ENCODE peak calls at places on chromosome 10, in four cellular contexts. Q, X, W and J are unnamed samples.
A peak's percentile ranks its signal among the peaks of the same experiment; 100 is the strongest.

GRCh38 chr10:97498841-97499560 is at the start of gene UBTD1:
- DNase-seq in Q (no peak), X (peak; percentile 33), W (no peak), J (no peak)

GRCh38 chr10:132676193-132676891 is 109.6 kb downstream of the NKX6-2 start:
- DNase-seq in Q (no peak), X (no peak), W (no peak), J (no peak)

GRCh38 chr10:121448768-121449456 is 149.3 kb downstream of the FGFR2 start:
- DNase-seq in Q (no peak), X (no peak), W (no peak), J (no peak)

GRCh38 chr10:100872034-100872791 is 40.5 kb upstream of the SLF2 start:
- DNase-seq in Q (no peak), X (peak; percentile 20), W (peak; percentile 37), J (no peak)

GRCh38 chr10:11437391-11438241 is 173.8 kb downstream of the USP6NL start:
- DNase-seq in Q (no peak), X (no peak), W (no peak), J (no peak)

GRCh38 chr10:15775513-15775912 is 55.8 kb upstream of the ITGA8 start:
- DNase-seq in Q (no peak), X (peak; percentile 16), W (peak; percentile 69), J (no peak)

GRCh38 chr10:101901340-101901739 is 57.7 kb upstream of the KCNIP2 start:
- DNase-seq in Q (no peak), X (no peak), W (no peak), J (no peak)

GRCh38 chr10:4717670-4718069 is 108.3 kb upstream of the AKR1E2 start:
- DNase-seq in Q (no peak), X (no peak), W (no peak), J (no peak)

GRCh38 chr10:89414146-89414878 is at the start of gene IFIT5:
- DNase-seq in Q (peak; percentile 83), X (peak; percentile 71), W (no peak), J (no peak)

GRCh38 chr10:7696545-7696944 is 6.6 kb upstream of the ITIH2 start:
- DNase-seq in Q (peak; percentile 21), X (no peak), W (no peak), J (peak; percentile 98)
- H3K4me3 ChIP-seq in Q (no peak overlapping the region), X (no peak overlapping the region), W (no peak overlapping the region), J (no peak overlapping the region)

DNA sequence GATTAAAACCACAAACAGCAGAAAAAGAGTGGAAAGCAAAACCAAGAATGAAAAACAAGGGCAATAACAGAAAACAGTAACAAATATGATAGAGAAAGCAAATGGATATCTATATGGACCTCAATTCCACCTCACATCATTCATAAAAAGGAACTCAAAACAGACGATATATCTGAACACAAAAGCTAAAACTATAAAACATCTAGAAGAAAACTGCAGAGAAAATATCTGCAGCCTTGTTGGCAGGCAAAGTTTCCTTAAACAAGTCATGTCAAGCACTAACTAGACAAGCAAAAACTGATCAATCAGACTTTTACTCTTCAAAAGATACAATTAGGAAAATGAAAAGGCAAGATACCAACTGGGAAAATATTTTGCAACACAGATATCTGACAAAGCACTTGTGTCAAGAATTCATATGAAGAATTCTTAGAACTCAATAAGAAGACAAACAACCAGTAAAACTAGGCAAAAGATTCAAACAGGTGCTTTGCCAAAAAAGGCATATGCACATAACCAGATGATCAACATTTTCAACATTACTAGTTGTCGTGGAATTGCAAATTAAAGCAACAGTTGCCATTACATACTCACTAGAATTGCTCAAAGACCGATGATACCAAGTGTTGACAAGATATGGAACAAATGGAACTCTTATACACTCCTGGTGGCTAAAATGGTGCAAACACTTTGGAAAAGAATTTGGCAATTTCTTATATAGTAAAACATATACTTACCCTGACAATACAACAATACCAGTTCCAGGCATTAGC is 25.9 kb upstream of the ZMIZ1 start:
- DNase-seq in Q (no peak), X (no peak), W (no peak), J (no peak)
- TF ChIP-seq CTCF in Q (no peak), X (no peak), W (no peak), J (no peak)

GRCh38 chr10:23096814-23097549 is 1.6 kb downstream of the MSRB2 start:
- DNase-seq in Q (no peak), X (peak; percentile 37), W (peak; percentile 39), J (no peak)

GRCh38 chr10:23095966-23096813 is 811 bp downstream of the MSRB2 start:
- DNase-seq in Q (peak; percentile 54), X (peak; percentile 54), W (no peak), J (no peak)

GRCh38 chr10:23099079-23099478 is 3.7 kb downstream of the MSRB2 start:
- DNase-seq in Q (no peak), X (no peak), W (no peak), J (no peak)

GRCh38 chr10:23095404-23095965 is at the start of gene MSRB2:
- DNase-seq in Q (peak; percentile 92), X (peak; percentile 88), W (peak; percentile 78), J (no peak)

GRCh38 chr10:23094786-23095403 is 484 bp upstream of the MSRB2 start:
- DNase-seq in Q (no peak), X (no peak), W (no peak), J (no peak)
- H3K4me3 ChIP-seq in Q (no peak overlapping the region), X (peak overlapping the region; percentile 43), W (peak overlapping the region; percentile 48), J (peak overlapping the region; percentile 72)

GRCh38 chr10:130336612-130337304 is 200.6 kb downstream of the GLRX3 start:
- DNase-seq in Q (no peak), X (no peak), W (no peak), J (no peak)
- TF ChIP-seq CTCF in Q (no peak), X (no peak), W (no peak), J (no peak)

DNA sequence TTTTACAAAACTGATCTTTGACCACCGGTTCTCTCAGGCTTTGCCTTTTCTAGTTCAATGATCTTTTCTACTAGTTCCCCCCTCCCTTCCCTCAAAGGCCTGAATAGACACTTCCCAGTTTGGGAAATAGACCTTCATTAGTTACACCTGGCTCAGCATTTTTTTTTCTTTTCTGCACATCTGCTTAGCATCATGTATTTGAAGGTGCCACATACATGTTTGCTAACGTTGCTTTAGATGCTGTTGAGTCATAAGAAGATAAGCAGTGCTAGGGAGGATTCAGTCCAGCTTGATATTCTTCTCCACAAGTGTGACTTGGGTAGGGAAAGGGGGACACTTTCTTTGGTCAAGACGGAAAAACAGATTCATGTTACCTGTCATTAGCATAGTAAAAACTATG is 78.3 kb downstream of the BICC1 start:
- DNase-seq in Q (no peak), X (no peak), W (no peak), J (no peak)
- H3K4me3 ChIP-seq in Q (no peak overlapping the region), X (no peak overlapping the region), W (no peak overlapping the region), J (no peak overlapping the region)

DNA sequence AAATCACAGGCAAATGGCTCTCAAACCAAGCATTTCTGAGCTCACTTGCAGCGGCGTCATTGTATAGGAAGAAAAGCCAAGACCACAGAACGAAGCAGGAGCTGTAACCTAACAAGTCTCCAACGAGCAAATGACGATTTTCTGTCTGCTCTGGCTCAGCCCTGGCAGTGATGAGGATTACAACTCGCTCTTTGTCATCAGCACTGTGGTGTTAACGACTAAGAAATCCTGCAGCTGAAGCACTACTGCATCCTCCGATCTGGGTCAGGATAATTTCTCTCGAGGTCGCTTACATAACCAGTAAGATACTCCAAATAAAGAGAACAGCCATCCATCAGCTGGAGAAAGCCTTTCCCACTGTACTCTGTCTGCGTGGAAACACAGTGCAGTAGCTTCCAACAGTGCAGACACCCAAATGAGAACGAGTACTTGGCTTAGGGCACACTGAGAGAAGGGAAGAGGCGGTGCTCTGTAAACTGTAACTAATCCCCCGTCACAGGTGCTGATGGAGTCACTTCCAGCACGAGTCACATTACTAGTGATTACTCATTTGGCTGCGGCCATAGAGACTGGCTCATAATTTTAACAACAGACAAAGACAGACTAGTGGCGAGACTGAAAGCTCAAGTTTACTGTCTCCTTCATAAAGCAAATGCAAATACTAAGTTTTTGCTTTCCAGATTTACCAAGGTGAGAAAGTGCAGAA is 135.8 kb downstream of the NRBF2 start:
- DNase-seq in Q (peak; percentile 64), X (peak; percentile 96), W (peak; percentile 84), J (peak; percentile 90)
- TF ChIP-seq CTCF in Q (no peak), X (peak; percentile 41), W (peak; percentile 33), J (peak; percentile 29)